ENCODE peak calls at places on chromosomes 3 and 15, in six cellular contexts. Q, G, I, Y, R and N are unnamed samples.

GRCh38 chr3:188853896-188854295 is 317.9 kb upstream of the TPRG1 start:
- DNase-seq in Q (peak), G (no peak), I (no peak), Y (no peak), R (no peak), N (no peak)

GRCh38 chr3:177676947-177677587 is 479.8 kb upstream of the TBL1XR1 start:
- DNase-seq in Q (no peak), G (no peak), I (no peak), Y (peak), R (no peak), N (no peak)

GRCh38 chr3:88410259-88410658 is 260.5 kb downstream of the C3orf38 start:
- DNase-seq in Q (no peak), G (no peak), I (no peak), Y (no peak), R (peak), N (no peak)

GRCh38 chr3:11035757-11036505 is 43.4 kb downstream of the SLC6A1 start:
- DNase-seq in Q (no peak), G (no peak), I (no peak), Y (no peak), R (no peak), N (no peak)

GRCh38 chr3:69276884-69277283 is 109.0 kb downstream of the FRMD4B start:
- DNase-seq in Q (no peak), G (no peak), I (no peak), Y (no peak), R (no peak), N (no peak)

GRCh38 chr15:74833376-74834107 is 7.1 kb downstream of the CPLX3 start:
- DNase-seq in Q (no peak), G (no peak), I (no peak), Y (no peak), R (no peak), N (no peak)

GRCh38 chr3:126337980-126338651 is 19.1 kb downstream of the KLF15 start:
- DNase-seq in Q (no peak), G (no peak), I (no peak), Y (peak), R (no peak), N (no peak)

GRCh38 chr3:125212509-125213372 is at the start of gene SLC12A8:
- DNase-seq in Q (no peak), G (peak), I (no peak), Y (peak), R (no peak), N (no peak)

GRCh38 chr3:126180477-126181397 is at the start of gene ALDH1L1:
- DNase-seq in Q (peak), G (peak), I (no peak), Y (peak), R (no peak), N (peak)

GRCh38 chr15:77642793-77643430 is 10.2 kb upstream of the LINGO1 start:
- DNase-seq in Q (peak), G (no peak), I (no peak), Y (peak), R (no peak), N (no peak)

GRCh38 chr3:115325539-115325938 is 178.5 kb upstream of the ZBTB20 start:
- DNase-seq in Q (peak), G (peak), I (peak), Y (no peak), R (peak), N (no peak)

GRCh38 chr3:55469957-55470526 is 17.1 kb downstream of the WNT5A start:
- DNase-seq in Q (no peak), G (no peak), I (no peak), Y (no peak), R (no peak), N (no peak)

GRCh38 chr3:123960791-123961507 is at the start of gene CCDC14:
- DNase-seq in Q (peak), G (peak), I (peak), Y (peak), R (peak), N (peak)
- TF ChIP-seq CTCF in Q (no peak), G (no peak), I (no peak), Y (no peak), R (no peak), N (no peak)

DNA sequence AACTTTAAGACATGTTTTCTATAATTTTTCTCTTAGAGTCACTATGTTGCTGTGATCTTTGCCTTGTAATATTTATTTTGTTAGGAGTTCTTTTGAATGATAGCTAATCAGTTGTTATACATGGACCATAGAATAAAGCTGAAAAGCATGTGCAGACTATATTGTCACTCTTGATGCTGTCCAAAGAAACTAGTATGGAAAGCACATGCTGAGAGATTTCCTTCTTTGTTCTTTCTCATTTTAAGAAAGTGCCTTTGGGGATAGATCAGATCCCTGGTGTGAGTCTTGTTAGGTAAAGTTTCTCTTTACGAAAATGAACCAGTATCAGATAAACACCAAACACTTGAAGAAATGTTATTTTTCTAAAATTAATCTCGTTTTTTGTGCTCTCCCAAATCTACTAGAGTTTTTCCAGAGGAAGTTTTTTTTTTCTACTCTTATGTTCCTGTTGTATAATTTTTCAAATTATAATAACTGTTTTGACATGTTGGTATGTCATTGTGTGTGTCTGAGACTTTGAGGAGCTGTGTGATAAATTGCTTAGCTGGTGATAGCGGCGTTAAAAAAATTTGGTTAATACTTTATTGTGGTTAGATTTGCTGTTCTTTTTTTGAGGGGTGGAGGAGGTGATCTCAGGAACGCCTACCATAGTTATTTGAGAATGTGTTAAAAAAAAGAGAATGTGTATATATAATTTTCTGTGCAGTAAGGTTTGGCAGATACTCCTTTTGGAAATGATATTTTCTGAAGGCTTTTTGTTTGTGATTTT is 2.2 kb downstream of the PIAS1 start:
- DNase-seq in Q (no peak), G (no peak), I (no peak), Y (no peak), R (no peak), N (no peak)
- H3K4me3 ChIP-seq in Q (no peak), G (peak), I (peak), Y (no peak), R (peak), N (peak)

DNA sequence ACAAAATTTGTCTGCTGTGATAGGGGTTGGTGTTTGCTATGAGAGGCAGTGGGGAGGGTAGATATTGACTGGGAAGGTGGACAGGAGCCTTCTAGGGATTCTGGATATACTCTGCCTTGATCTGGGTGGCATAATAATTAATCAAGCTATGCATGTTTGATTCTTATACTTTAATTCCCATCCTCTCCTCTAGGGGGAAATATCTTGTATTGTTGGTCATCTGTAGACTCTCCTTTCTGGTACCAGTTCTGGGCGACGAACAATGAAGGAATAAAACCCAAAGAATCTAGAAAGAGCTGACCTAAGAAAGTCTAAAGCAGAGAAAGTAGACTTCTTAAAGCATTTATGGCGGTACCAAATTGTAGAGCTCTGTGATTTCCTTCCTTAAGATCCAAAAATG is 198.2 kb upstream of the STRIT1 start:
- DNase-seq in Q (no peak), G (no peak), I (peak), Y (no peak), R (no peak), N (no peak)
- TF ChIP-seq CTCF in Q (no peak), G (peak), I (peak), Y (no peak), R (no peak), N (no peak)

GRCh38 chr3:142489572-142490323 is 41.9 kb upstream of the XRN1 start:
- DNase-seq in Q (peak), G (no peak), I (no peak), Y (no peak), R (no peak), N (no peak)
- H3K4me3 ChIP-seq in Q (no peak), G (no peak), I (no peak), Y (no peak), R (no peak), N (no peak)

GRCh38 chr15:70566047-70566835 is 197.1 kb downstream of the UACA start:
- DNase-seq in Q (no peak), G (no peak), I (no peak), Y (no peak), R (no peak), N (no peak)

GRCh38 chr15:70569718-70570231 is 193.6 kb downstream of the UACA start:
- DNase-seq in Q (peak), G (no peak), I (no peak), Y (no peak), R (no peak), N (no peak)

GRCh38 chr15:70566989-70567388 is 196.4 kb downstream of the UACA start:
- DNase-seq in Q (no peak), G (no peak), I (no peak), Y (no peak), R (no peak), N (peak)

GRCh38 chr15:70573121-70573850 is 190.1 kb downstream of the UACA start:
- DNase-seq in Q (no peak), G (no peak), I (no peak), Y (no peak), R (no peak), N (no peak)

DNA sequence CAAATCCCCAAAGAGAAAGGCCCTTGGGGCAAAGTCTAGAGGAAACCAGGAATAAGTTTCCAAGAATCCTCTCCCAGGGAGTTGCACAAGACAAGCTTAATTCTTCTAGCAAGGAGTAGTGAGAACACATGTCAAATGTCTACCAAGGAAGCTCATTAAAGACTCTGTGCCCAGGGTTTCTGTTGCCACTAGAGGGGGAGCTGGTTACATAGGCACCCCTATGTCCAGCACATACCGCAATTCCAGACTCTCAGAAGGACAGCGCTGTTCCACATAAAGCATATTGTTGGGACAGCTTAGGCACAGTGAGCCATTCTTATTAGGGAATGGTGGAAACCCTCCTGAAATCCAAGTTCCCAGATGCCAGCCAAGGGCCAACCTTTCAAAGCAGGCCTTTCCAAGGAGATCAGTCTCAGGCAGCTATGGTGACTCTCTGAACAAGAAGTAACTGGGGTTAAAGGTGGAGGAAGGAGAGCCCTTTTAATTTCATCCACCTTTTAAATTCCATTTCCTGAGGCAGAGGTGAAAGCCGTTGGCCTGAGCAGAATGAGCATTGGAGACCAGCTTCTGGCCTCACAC is 194.1 kb downstream of the UACA start:
- DNase-seq in Q (peak), G (no peak), I (no peak), Y (no peak), R (peak), N (no peak)
- TF ChIP-seq CTCF in Q (peak), G (peak), I (peak), Y (peak), R (peak), N (peak)

DNA sequence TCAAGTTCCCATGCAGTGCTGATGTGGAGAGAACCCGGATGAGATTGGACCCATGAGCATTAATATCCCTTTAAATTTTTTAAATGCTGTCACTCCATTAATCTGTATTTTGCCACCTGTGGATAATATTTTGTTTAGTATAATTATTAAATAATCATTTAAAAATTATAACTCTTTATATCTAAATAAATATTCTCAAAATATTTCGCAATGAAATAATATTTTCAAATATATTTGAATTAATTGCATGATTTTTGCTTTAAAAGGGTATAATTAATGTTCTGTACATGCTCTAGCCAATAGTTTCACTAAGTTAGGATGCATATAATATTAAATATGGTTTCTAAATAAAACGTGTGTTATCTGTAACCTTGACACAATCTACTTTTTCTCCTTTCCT is 1274.6 kb upstream of the CADM2 start:
- DNase-seq in Q (no peak), G (no peak), I (no peak), Y (no peak), R (no peak), N (no peak)
- H3K4me3 ChIP-seq in Q (no peak), G (no peak), I (no peak), Y (no peak), R (no peak), N (no peak)

DNA sequence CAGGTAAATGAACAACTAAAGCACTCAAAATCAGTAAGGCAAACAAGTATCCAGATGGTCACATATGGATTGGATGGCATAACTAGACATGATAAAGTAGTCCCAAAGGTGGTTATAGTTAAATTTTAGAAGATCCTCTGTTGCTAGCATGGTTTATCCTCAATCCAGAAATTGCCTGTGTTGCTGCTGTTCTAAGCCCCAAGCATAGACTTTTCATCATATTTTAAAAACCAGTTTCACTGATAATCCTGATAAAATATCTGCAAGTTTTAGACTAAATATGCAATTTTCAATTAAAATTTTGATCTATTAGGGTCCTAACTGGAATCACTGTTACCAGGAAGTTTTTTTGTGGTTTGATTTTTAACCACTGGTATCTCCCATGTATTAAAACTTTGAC is 35.4 kb downstream of the MBNL1 start:
- DNase-seq in Q (no peak), G (no peak), I (no peak), Y (no peak), R (no peak), N (no peak)
- TF ChIP-seq CTCF in Q (no peak), G (no peak), I (no peak), Y (no peak), R (no peak), N (no peak)

DNA sequence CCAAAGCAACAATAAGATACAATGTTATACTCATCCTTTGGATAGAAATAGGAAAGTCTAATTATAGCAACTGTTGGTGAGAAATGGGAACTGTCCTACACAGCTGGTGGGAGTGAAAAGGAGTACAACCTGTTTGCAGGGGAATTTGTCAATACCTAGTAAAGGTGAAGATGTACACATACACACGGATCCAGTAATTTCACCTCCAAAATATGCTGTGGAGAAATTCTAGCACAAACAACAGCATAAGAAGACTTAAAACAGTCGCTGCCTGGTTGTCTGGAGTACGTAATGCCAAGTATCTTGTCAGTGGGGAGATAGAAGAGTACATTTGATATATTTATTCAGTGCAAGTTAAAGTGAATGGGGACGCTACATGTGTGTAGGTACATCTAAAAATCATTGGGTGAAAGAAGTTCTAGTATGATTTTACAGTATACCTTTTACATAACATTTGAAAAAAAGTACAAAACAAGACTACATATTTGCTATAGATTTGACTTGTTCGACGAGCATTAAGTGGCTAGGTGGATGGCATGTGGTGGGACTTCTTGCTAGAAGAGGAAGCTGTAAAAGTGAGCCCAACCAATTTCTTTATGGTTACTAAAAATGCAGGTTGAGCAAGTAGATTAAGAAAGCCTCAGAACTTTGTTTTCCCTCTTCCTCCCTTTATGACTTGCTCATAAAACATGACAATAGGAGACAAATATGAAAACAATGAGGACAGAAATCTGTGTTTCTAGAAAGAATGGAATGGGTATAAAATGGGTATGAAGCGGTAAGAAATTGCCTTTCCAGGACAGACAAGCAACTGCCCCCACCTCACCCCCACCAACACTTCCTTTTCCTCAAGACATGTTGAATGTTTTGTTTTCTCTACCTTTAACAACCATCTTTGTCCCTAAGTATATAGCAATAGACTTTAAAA is 50.2 kb upstream of the CCR4 start:
- DNase-seq in Q (no peak), G (no peak), I (no peak), Y (no peak), R (no peak), N (no peak)
- H3K4me3 ChIP-seq in Q (no peak), G (no peak), I (no peak), Y (no peak), R (no peak), N (no peak)

GRCh38 chr3:26932752-26933151 is 310.2 kb downstream of the LRRC3B start:
- DNase-seq in Q (no peak), G (no peak), I (no peak), Y (no peak), R (no peak), N (no peak)
- TF ChIP-seq CTCF in Q (no peak), G (no peak), I (no peak), Y (no peak), R (no peak), N (no peak)

GRCh38 chr3:44555753-44556152 is 760 bp downstream of the ZKSCAN7 start:
- DNase-seq in Q (peak), G (no peak), I (no peak), Y (no peak), R (peak), N (no peak)
- H3K4me3 ChIP-seq in Q (peak), G (no peak), I (no peak), Y (peak), R (peak), N (peak)